ENCODE peak calls at places on chromosomes 1 and 21, in four cellular contexts. P, F, O and N are unnamed samples.

GRCh38 chr1:180881806-180882509 is 30.7 kb upstream of the KIAA1614 start:
- DNase-seq in P (no peak), F (peak; percentile 67), O (peak; percentile 75), N (no peak)

GRCh38 chr1:81799939-81800740 is 594 bp upstream of the ADGRL2 start:
- DNase-seq in P (peak; percentile 50), F (peak; percentile 66), O (peak; percentile 86), N (peak; percentile 45)

GRCh38 chr1:83799474-83800085 is 199.4 kb downstream of the TTLL7 start:
- DNase-seq in P (no peak), F (no peak), O (no peak), N (no peak)

GRCh38 chr1:60575326-60575874 is 501.8 kb upstream of the C1orf87 start:
- DNase-seq in P (no peak), F (no peak), O (no peak), N (no peak)

GRCh38 chr1:186482661-186483255 is 21.8 kb upstream of the PDC start:
- DNase-seq in P (peak; percentile 33), F (peak; percentile 75), O (peak; percentile 72), N (peak; percentile 43)

GRCh38 chr1:164311376-164311775 is 247.6 kb upstream of the PBX1 start:
- DNase-seq in P (no peak), F (no peak), O (no peak), N (no peak)

GRCh38 chr1:169620565-169620964 is 9.4 kb downstream of the SELP start:
- DNase-seq in P (no peak), F (no peak), O (no peak), N (no peak)

GRCh38 chr1:229079196-229079595 is 191.7 kb upstream of the RAB4A start:
- DNase-seq in P (no peak), F (no peak), O (no peak), N (peak; percentile 1)

GRCh38 chr1:197799271-197799670 is 24.0 kb upstream of the DENND1B start:
- DNase-seq in P (no peak), F (peak; percentile 88), O (no peak), N (no peak)

GRCh38 chr1:110235839-110236682 is 25.9 kb downstream of the KCNC4 start:
- DNase-seq in P (no peak), F (peak; percentile 85), O (no peak), N (no peak)

GRCh38 chr1:55062801-55063561 is 23.6 kb downstream of the PCSK9 start:
- DNase-seq in P (no peak), F (no peak), O (no peak), N (no peak)

GRCh38 chr1:180527270-180527669 is 24.9 kb upstream of the ACBD6 start:
- DNase-seq in P (no peak), F (peak; percentile 47), O (no peak), N (no peak)

GRCh38 chr1:1630965-1631792 is 794 bp upstream of the MMP23B start:
- DNase-seq in P (peak; percentile 83), F (no peak), O (peak; percentile 15), N (peak; percentile 66)

GRCh38 chr1:1627842-1628655 is 3.9 kb upstream of the MMP23B start:
- DNase-seq in P (no peak), F (no peak), O (no peak), N (no peak)

GRCh38 chr1:1630191-1630964 is 1.6 kb upstream of the MMP23B start:
- DNase-seq in P (peak; percentile 69), F (no peak), O (peak; percentile 62), N (peak; percentile 82)

GRCh38 chr1:1628656-1629429 is 3.1 kb upstream of the MMP23B start:
- DNase-seq in P (no peak), F (no peak), O (no peak), N (no peak)

DNA sequence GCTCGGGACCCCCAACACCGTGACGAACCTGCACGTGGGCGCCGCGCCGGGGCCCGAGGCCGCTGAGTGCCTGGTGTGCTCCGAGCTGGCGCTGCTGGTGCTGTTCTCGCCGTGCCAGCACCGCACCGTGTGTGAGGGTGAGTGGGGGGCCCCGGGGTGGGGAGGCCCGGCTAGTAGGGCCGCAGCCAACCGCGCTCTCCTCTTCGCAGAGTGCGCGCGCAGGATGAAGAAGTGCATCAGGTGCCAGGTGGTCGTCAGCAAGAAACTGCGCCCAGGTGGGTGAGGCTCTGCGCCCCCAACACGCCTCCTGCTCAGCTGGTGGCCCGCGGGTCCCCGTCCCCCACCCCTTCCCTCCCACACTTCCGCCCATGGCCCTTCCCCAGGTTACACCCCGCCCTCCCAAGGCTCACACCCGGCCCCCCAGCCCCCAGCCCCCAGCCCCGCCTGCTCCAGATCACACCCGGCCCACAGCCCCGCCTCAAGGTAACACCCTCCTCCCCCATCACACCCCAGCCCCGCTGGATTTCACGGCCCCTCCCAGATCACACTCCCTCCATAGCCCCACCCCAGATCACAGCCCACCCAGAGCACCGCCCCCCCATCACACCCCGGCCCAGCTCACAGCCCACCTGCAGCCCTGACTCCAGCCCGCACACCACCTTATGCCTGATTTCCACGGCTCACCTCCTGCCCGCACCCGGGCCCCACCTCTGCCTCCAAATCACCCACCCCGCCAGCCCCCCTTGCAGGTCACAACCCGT is 2.4 kb upstream of the MMP23B start:
- DNase-seq in P (no peak), F (no peak), O (no peak), N (peak; percentile 46)
- H3K4me3 ChIP-seq in P (no peak overlapping the region), F (no peak overlapping the region), O (no peak overlapping the region), N (peak overlapping the region; percentile 13)

GRCh38 chr21:31713115-31713514 is 18.8 kb downstream of the SCAF4 start:
- DNase-seq in P (no peak), F (no peak), O (no peak), N (no peak)
- H3K4me3 ChIP-seq in P (no peak overlapping the region), F (no peak overlapping the region), O (no peak overlapping the region), N (no peak overlapping the region)

GRCh38 chr21:10463156-10463555 is 58.2 kb upstream of the TPTE start:
- DNase-seq in P (no peak), F (no peak), O (no peak), N (no peak)
- H3K4me3 ChIP-seq in P (no peak overlapping the region), F (no peak overlapping the region), O (no peak overlapping the region), N (no peak overlapping the region)

GRCh38 chr1:155931332-155932038 is 2.7 kb downstream of the KHDC4 start:
- DNase-seq in P (no peak), F (no peak), O (no peak), N (no peak)
- H3K4me3 ChIP-seq in P (peak overlapping the region; percentile 94), F (no peak overlapping the region), O (no peak overlapping the region), N (peak overlapping the region; percentile 11)

GRCh38 chr1:153805042-153805745 is 30.0 kb downstream of the SLC27A3 start:
- DNase-seq in P (no peak), F (peak; percentile 92), O (peak; percentile 17), N (peak; percentile 57)

GRCh38 chr1:153804112-153804511 is 28.9 kb downstream of the SLC27A3 start:
- DNase-seq in P (no peak), F (no peak), O (peak; percentile 21), N (no peak)

GRCh38 chr1:153803479-153804056 is 28.4 kb downstream of the SLC27A3 start:
- DNase-seq in P (no peak), F (no peak), O (no peak), N (no peak)

GRCh38 chr1:153801786-153802697 is 26.8 kb downstream of the SLC27A3 start:
- DNase-seq in P (no peak), F (no peak), O (no peak), N (no peak)

GRCh38 chr1:153805929-153806750 is 30.9 kb downstream of the SLC27A3 start:
- DNase-seq in P (no peak), F (no peak), O (no peak), N (no peak)
- H3K4me3 ChIP-seq in P (no peak overlapping the region), F (no peak overlapping the region), O (no peak overlapping the region), N (no peak overlapping the region)

GRCh38 chr1:153609585-153609907 is 3.4 kb downstream of the S100A16 start:
- DNase-seq in P (no peak), F (no peak), O (no peak), N (no peak)
- H3K4me3 ChIP-seq in P (peak overlapping the region; percentile 67), F (no peak overlapping the region), O (no peak overlapping the region), N (no peak overlapping the region)

GRCh38 chr1:227763246-227764018 is 28.2 kb downstream of the SNAP47 start:
- DNase-seq in P (peak; percentile 12), F (no peak), O (no peak), N (no peak)

GRCh38 chr1:227760377-227760776 is 25.1 kb downstream of the SNAP47 start:
- DNase-seq in P (no peak), F (no peak), O (no peak), N (no peak)

GRCh38 chr1:227762231-227762911 is 27.1 kb downstream of the SNAP47 start:
- DNase-seq in P (peak; percentile 87), F (peak; percentile 69), O (peak; percentile 91), N (peak; percentile 88)

GRCh38 chr1:227759345-227760300 is 24.4 kb downstream of the SNAP47 start:
- DNase-seq in P (peak; percentile 60), F (peak; percentile 99), O (no peak), N (no peak)

GRCh38 chr1:227761621-227762230 is 26.5 kb downstream of the SNAP47 start:
- DNase-seq in P (no peak), F (no peak), O (no peak), N (no peak)
- H3K4me3 ChIP-seq in P (no peak overlapping the region), F (no peak overlapping the region), O (no peak overlapping the region), N (no peak overlapping the region)

DNA sequence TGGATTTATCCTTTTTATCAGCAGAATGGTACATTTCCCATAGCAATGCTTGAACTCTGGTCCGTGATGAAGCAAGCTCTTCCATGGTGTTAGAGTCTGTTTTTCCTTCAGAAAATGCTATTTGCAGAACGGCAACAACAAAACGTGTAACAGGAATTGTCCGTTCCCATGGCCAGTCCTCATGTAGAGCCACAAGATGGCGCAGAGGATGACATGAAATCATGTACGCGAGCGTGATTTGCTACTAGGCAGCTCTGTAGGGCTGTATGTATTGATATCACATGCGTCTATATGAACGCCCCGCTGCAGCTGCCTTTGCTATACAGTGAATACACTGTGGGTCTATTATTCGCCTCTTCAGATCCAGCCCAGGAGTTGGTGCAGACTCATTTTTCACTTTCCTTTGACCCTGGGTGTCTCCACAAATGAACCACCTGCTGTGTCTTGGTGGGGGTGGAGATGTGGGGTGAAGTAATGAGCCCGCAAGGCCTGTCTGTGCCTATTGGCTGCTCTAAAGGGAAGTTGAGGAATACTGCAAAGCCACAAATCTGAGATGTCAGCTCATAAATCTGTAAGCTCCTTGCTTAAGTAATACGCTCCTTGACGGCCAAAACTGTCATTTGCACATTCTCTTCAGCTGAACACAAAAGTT is 361.5 kb downstream of the KIF26B start:
- DNase-seq in P (no peak), F (peak; percentile 67), O (no peak), N (no peak)
- H3K4me3 ChIP-seq in P (no peak overlapping the region), F (no peak overlapping the region), O (no peak overlapping the region), N (no peak overlapping the region)